ENCODE peak calls at places on chromosomes 11 and 22, in eight cellular contexts. Q is stimulated activated naive CD4-positive, alpha-beta T cell; L is kidney glomerular epithelial cell; V is fibroblast of the aortic adventitia; K is NCI-H510A treated with DMSO at 0.1 percent for 48 hours; I is nephron progenitor cell; D is stimulated activated CD8-positive, alpha-beta memory T cell treated with anti-CD3 and anti-CD28 coated beads, Interleukin-15, amount 100 ng/mL, for 1 hour; R is NCI-H345. B is an unnamed sample.

GRCh38 chr11:16261836-16262644 is 94.3 kb downstream of the SOX6 start:
- DNase-seq in L (peak; percentile 79), D (no peak), V (no peak), R (no peak), K (no peak), I (no peak), Q (no peak), B (no peak)

GRCh38 chr22:44242946-44243724 is 62.4 kb downstream of the PARVG start:
- DNase-seq in K (no peak), L (no peak), Q (no peak), V (no peak), R (no peak), D (no peak), I (no peak), B (no peak)

GRCh38 chr11:109739374-109739773 is 317.4 kb downstream of the C11orf87 start:
- DNase-seq in L (no peak), K (no peak), R (no peak), I (no peak), V (peak; percentile 10), D (no peak), Q (no peak), B (no peak)

GRCh38 chr11:12222099-12222751 is 111.8 kb downstream of the MICAL2 start:
- DNase-seq in Q (no peak), V (no peak), D (no peak), L (no peak), K (no peak), I (no peak), R (no peak), B (peak; percentile 67)

GRCh38 chr11:8403310-8403709 is 139.6 kb upstream of the LMO1 start:
- DNase-seq in R (no peak), D (no peak), K (no peak), L (peak; percentile 1), I (no peak), Q (no peak), V (peak; percentile 13), B (peak; percentile 16)

GRCh38 chr11:257766-258493 is 20.3 kb upstream of the NLRP6 start:
- DNase-seq in L (no peak), V (no peak), Q (no peak), D (no peak), K (no peak), I (no peak), R (no peak), B (no peak)

GRCh38 chr11:2465201-2466068 is 20.6 kb downstream of the KCNQ1 start:
- DNase-seq in K (no peak), I (no peak), V (no peak), R (no peak), Q (no peak), D (no peak), L (no peak), B (no peak)

GRCh38 chr11:63888170-63889086 is 28.5 kb downstream of the RCOR2 start:
- DNase-seq in Q (peak; percentile 63), I (peak; percentile 23), L (peak; percentile 64), D (peak; percentile 51), K (peak; percentile 81), V (peak; percentile 48), R (no peak), B (peak; percentile 65)

GRCh38 chr11:119100960-119101349 is 698 bp downstream of the DPAGT1 start:
- DNase-seq in L (no peak), Q (no peak), D (no peak), K (peak; percentile 42), V (no peak), R (no peak), I (no peak), B (no peak)

GRCh38 chr22:25113316-25113721 is 86.3 kb upstream of the CRYBB3 start:
- DNase-seq in Q (no peak), V (no peak), I (no peak), D (no peak), L (no peak), K (no peak), R (no peak), B (no peak)

GRCh38 chr11:92388380-92388779 is 163.8 kb downstream of the FAT3 start:
- DNase-seq in Q (no peak), K (no peak), I (no peak), R (no peak), L (no peak), D (no peak), V (no peak), B (no peak)

GRCh38 chr22:46593211-46593676 is 26.9 kb upstream of the GRAMD4 start:
- DNase-seq in Q (no peak), K (no peak), D (no peak), I (no peak), L (no peak), R (no peak), V (no peak), B (peak; percentile 21)

GRCh38 chr22:17159504-17159951 is 451 bp upstream of the HDHD5 start:
- DNase-seq in K (peak; percentile 47), V (peak; percentile 40), R (peak; percentile 43), L (peak; percentile 57), D (peak; percentile 7), I (no peak), Q (peak; percentile 8), B (peak; percentile 49)

GRCh38 chr11:12552677-12553076 is 121.5 kb upstream of the TEAD1 start:
- DNase-seq in K (no peak), I (no peak), R (no peak), L (no peak), V (peak; percentile 99), Q (no peak), D (no peak), B (peak; percentile 96)

GRCh38 chr22:20981787-20982562 is at the start of gene LZTR1:
- DNase-seq in K (peak; percentile 42), L (peak; percentile 70), D (peak; percentile 36), I (peak; percentile 81), R (peak; percentile 52), Q (peak; percentile 59), V (peak; percentile 80), B (peak; percentile 77)

GRCh38 chr22:27677895-27678458 is 123.6 kb downstream of the MN1 start:
- DNase-seq in I (peak; percentile 76), L (no peak), Q (no peak), V (no peak), R (no peak), D (no peak), K (no peak), B (no peak)

GRCh38 chr11:3855808-3856491 is 486 bp downstream of the STIM1 start:
- DNase-seq in R (peak; percentile 29), V (no peak), Q (no peak), I (peak; percentile 55), K (no peak), D (no peak), L (no peak), B (no peak)

GRCh38 chr11:64067257-64067993 is 31.7 kb downstream of the FLRT1 start:
- DNase-seq in Q (no peak), L (no peak), V (no peak), R (no peak), K (no peak), D (no peak), I (no peak), B (no peak)

GRCh38 chr11:37402663-37403062 is 804.6 kb upstream of the RAG2 start:
- DNase-seq in D (no peak), K (no peak), R (no peak), I (no peak), V (no peak), Q (no peak), L (no peak), B (no peak)

GRCh38 chr11:114163830-114164401 is 104.4 kb downstream of the ZBTB16 start:
- DNase-seq in L (no peak), V (no peak), Q (no peak), R (no peak), D (no peak), K (no peak), I (no peak), B (no peak)

GRCh38 chr11:2768471-2769408 is 68.9 kb upstream of the KCNQ1OT1 start:
- DNase-seq in V (peak; percentile 61), K (no peak), I (no peak), R (no peak), Q (no peak), D (no peak), L (peak; percentile 67), B (peak; percentile 78)

GRCh38 chr11:8360086-8360828 is 96.6 kb upstream of the LMO1 start:
- DNase-seq in D (no peak), L (no peak), R (no peak), K (no peak), I (no peak), V (no peak), Q (no peak), B (no peak)